ENCODE peak calls at places on chromosomes 11 and 22, in seven cellular contexts. M is HCT116, S is hepatocyte, Z is neural progenitor cell, J is GM23248, X is GM23338, C is PC-3. G is an unnamed sample.

GRCh38 chr11:120334332-120334731 is 1.9 kb upstream of the ARHGEF12 start:
- DNase-seq in Z (no peak), C (no peak), X (no peak), J (no peak), S (no peak), M (no peak), G (no peak)

GRCh38 chr11:47553417-47553746 is 450 bp upstream of the CELF1 start:
- DNase-seq in Z (no peak), M (no peak), J (peak; percentile 68), C (no peak), S (no peak), X (no peak), G (no peak)

GRCh38 chr11:9506489-9507343 is 45.9 kb downstream of the ZNF143 start:
- DNase-seq in X (peak; percentile 97), M (peak; percentile 75), Z (peak; percentile 90), C (peak; percentile 90), J (peak; percentile 85), S (peak; percentile 92), G (peak; percentile 74)

GRCh38 chr11:44559207-44559943 is 6.1 kb upstream of the CD82 start:
- DNase-seq in C (no peak), Z (peak; percentile 88), X (peak; percentile 97), S (no peak), J (no peak), M (no peak), G (peak; percentile 40)

GRCh38 chr11:83151274-83151977 is 5.5 kb upstream of the PCF11 start:
- DNase-seq in C (peak; percentile 59), X (no peak), Z (no peak), M (no peak), S (peak; percentile 49), J (no peak), G (no peak)

GRCh38 chr11:13440100-13440855 is 22.7 kb downstream of the BTBD10 start:
- DNase-seq in Z (no peak), X (peak; percentile 54), S (peak; percentile 34), C (peak; percentile 79), J (peak; percentile 96), M (peak; percentile 3), G (no peak)

GRCh38 chr11:75068993-75069392 is 27.7 kb downstream of the OR2AT4 start:
- DNase-seq in X (no peak), S (no peak), M (no peak), J (no peak), Z (no peak), C (no peak), G (no peak)

GRCh38 chr11:114036156-114036811 is 23.2 kb upstream of the ZBTB16 start:
- DNase-seq in X (peak; percentile 94), M (peak; percentile 41), J (peak; percentile 84), Z (peak; percentile 96), C (peak; percentile 79), S (peak; percentile 93), G (peak; percentile 58)

GRCh38 chr11:68402355-68403031 is 58.1 kb upstream of the PPP6R3 start:
- DNase-seq in S (no peak), Z (peak; percentile 19), M (no peak), J (no peak), X (peak; percentile 59), C (peak; percentile 18), G (no peak)

GRCh38 chr11:4467811-4468606 is 14.4 kb upstream of the OR52K1 start:
- DNase-seq in Z (no peak), S (peak; percentile 56), C (no peak), J (no peak), X (no peak), M (no peak), G (no peak)

GRCh38 chr22:35642305-35642741 is 5.9 kb upstream of the APOL6 start:
- DNase-seq in J (peak; percentile 65), M (no peak), C (no peak), S (peak; percentile 44), X (no peak), Z (no peak), G (no peak)

GRCh38 chr11:63602296-63602695 is 11.9 kb downstream of the PLAAT3 start:
- DNase-seq in S (no peak), J (peak; percentile 41), M (no peak), C (no peak), Z (no peak), X (no peak), G (no peak)

GRCh38 chr11:121884601-121885000 is 231.4 kb downstream of the BLID start:
- DNase-seq in S (no peak), X (no peak), J (no peak), M (no peak), C (no peak), Z (no peak), G (no peak)
- H2AFZ ChIP-seq in S (no peak overlapping the region), X (no peak overlapping the region), J (no peak overlapping the region), M (no peak overlapping the region), C (no peak overlapping the region), Z (no peak overlapping the region), G (no peak overlapping the region)

GRCh38 chr22:23067023-23067650 is 3.2 kb upstream of the GNAZ start:
- DNase-seq in J (no peak), X (no peak), Z (no peak), M (no peak), C (no peak), S (no peak), G (no peak)

GRCh38 chr22:23065495-23066122 is 4.7 kb upstream of the GNAZ start:
- DNase-seq in C (no peak), S (no peak), J (no peak), M (no peak), X (no peak), Z (no peak), G (no peak)

GRCh38 chr22:23065069-23065451 is 5.3 kb upstream of the GNAZ start:
- DNase-seq in J (no peak), S (no peak), M (no peak), X (no peak), C (no peak), Z (no peak), G (no peak)

GRCh38 chr22:23067691-23068090 is 2.6 kb upstream of the GNAZ start:
- DNase-seq in X (no peak), J (peak; percentile 9), Z (no peak), M (no peak), C (peak; percentile 20), S (no peak), G (no peak)

GRCh38 chr22:23066200-23067022 is 3.9 kb upstream of the GNAZ start:
- DNase-seq in Z (no peak), S (no peak), X (no peak), J (no peak), M (no peak), C (no peak), G (no peak)
- TF ChIP-seq EZH2phosphoT487 in Z (no peak), S (no peak), X (no peak), J (no peak), M (no peak), C (no peak), G (no peak)

GRCh38 chr11:134413334-134414035 is 1.4 kb upstream of the B3GAT1 start:
- DNase-seq in S (no peak), J (no peak), Z (peak; percentile 62), X (peak; percentile 62), M (no peak), C (no peak), G (no peak)

GRCh38 chr11:134414036-134414731 is 2.1 kb upstream of the B3GAT1 start:
- DNase-seq in Z (peak; percentile 30), X (no peak), S (no peak), J (no peak), M (no peak), C (no peak), G (no peak)

GRCh38 chr11:134410766-134411165 is 1.3 kb downstream of the B3GAT1 start:
- DNase-seq in M (no peak), X (no peak), J (no peak), Z (no peak), S (no peak), C (no peak), G (no peak)

GRCh38 chr11:134411887-134412507 is at the start of gene B3GAT1:
- DNase-seq in Z (peak; percentile 75), C (no peak), M (no peak), S (peak; percentile 16), X (peak; percentile 54), J (no peak), G (no peak)

DNA sequence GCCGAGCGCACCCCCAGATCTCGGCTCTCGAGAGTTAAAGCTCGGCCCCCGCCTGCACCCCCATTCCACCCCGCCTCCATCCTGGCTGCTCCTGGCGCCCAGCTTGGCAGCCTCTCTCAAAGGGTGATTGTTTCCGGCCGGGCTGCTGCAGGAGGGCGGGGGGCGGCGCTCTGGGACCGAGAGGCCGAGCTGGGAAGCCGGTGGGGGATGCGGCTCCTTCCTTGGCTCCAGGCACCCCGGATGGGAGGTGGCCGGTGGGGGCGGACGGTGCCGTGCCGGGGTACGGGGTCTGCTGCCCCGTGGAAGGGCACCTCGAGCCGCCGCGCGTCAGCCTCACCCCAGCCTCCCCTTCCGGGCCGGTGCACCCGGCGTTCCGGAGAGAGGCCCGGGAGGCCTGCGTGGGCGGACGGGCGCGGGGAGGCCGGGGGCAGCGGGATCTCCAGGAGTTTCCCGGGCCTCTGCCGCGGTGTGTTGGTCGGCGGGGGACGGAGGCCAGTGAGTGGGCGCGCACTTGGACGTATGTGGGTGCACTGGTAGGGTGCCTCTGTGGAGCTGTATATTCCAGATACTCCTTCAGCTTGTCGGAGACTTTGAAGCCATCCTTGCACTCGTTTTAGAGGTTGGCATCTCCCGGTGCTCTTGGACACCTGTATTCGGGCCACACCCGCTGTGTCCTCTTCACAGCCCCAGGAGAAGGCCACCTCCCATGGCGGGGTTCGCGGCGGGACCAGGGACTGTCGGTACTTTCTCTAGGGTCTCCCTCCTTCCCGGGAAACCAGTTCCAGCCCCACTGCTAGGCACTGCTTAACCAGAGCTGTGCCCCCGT is 679 bp upstream of the B3GAT1 start:
- DNase-seq in C (no peak), Z (peak; percentile 85), S (peak; percentile 45), J (peak; percentile 11), M (no peak), X (peak; percentile 81), G (no peak)
- TF ChIP-seq EZH2 in C (no peak), Z (peak; percentile 40), S (peak; percentile 81), J (peak; percentile 65), M (no peak), X (no peak), G (no peak)

GRCh38 chr11:69702769-69703510 is 882 bp downstream of the FGF19 start:
- DNase-seq in Z (peak; percentile 52), M (no peak), S (no peak), X (peak; percentile 76), C (no peak), J (no peak), G (no peak)

GRCh38 chr11:69700278-69701140 is 3.3 kb downstream of the FGF19 start:
- DNase-seq in J (peak; percentile 19), S (peak; percentile 83), M (no peak), C (peak; percentile 67), X (peak; percentile 86), Z (peak; percentile 81), G (no peak)

GRCh38 chr11:69704508-69705245 is 855 bp upstream of the FGF19 start:
- DNase-seq in X (peak; percentile 98), J (peak; percentile 51), S (peak; percentile 80), C (peak; percentile 49), Z (peak; percentile 95), M (no peak), G (no peak)

GRCh38 chr11:69703711-69704507 is at the start of gene FGF19:
- DNase-seq in X (peak; percentile 87), C (peak; percentile 18), M (no peak), J (peak; percentile 28), S (peak; percentile 56), Z (peak; percentile 78), G (no peak)

DNA sequence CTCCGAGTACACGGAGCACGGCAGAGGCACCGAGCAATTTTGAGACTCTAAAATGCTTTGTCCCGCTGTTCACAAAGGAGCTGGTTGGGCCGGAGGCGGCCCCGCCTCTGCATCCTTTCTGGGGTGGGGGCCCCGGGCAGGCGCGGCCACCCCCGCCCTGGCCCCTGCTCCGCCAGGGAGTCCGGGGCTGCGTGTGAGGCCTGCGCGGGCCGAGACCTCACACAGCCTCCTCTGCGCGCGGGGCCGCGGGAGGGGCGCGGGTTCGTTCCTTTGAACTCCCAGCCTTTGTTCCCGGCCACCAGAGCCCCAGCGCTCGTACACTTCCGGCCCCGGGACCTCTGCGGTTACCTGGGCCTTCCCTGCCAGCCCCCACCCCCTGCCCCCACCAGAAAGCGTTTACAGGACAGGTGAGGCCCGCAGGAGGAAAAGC is 1.6 kb downstream of the FGF19 start:
- DNase-seq in M (no peak), S (peak; percentile 44), Z (peak; percentile 67), J (no peak), C (no peak), X (peak; percentile 93), G (no peak)
- H2AFZ ChIP-seq in M (no peak overlapping the region), S (peak overlapping the region; percentile 31), Z (peak overlapping the region; percentile 74), J (no peak overlapping the region), C (no peak overlapping the region), X (no peak overlapping the region), G (no peak overlapping the region)